ENCODE peak calls at places on chromosomes 16 and 17, in ten cellular contexts. O, D, G, B, A, J, V, L, W and Y are unnamed samples.
A peak's percentile ranks its signal among the peaks of the same experiment; 100 is the strongest.

GRCh38 chr17:9021158-9021984 is at the start of gene NTN1:
- DNase-seq in O (no peak), D (peak; percentile 83), G (peak; percentile 44), B (no peak), A (no peak), J (no peak), V (peak; percentile 67), L (no peak), W (no peak), Y (peak; percentile 55)

GRCh38 chr17:6796017-6796886 is 20.2 kb downstream of the FBXO39 start:
- DNase-seq in O (no peak), D (no peak), G (no peak), B (no peak), A (no peak), J (peak; percentile 86), V (no peak), L (no peak), W (no peak), Y (no peak)

GRCh38 chr16:71645450-71645849 is 19.5 kb downstream of the MARVELD3 start:
- DNase-seq in O (no peak), D (peak; percentile 51), G (no peak), B (no peak), A (no peak), J (peak; percentile 67), V (no peak), L (peak; percentile 10), W (no peak), Y (no peak)

GRCh38 chr16:68188170-68188569 is 47.8 kb downstream of the ESRP2 start:
- DNase-seq in O (no peak), D (no peak), G (no peak), B (no peak), A (no peak), J (no peak), V (no peak), L (no peak), W (no peak), Y (no peak)

GRCh38 chr17:45123930-45124796 is 8.2 kb downstream of the PLCD3 start:
- DNase-seq in O (no peak), D (no peak), G (no peak), B (peak; percentile 68), A (no peak), J (peak; percentile 86), V (no peak), L (no peak), W (peak; percentile 81), Y (peak; percentile 81)

GRCh38 chr17:73643012-73643845 is 1.0 kb downstream of the SDK2 start:
- DNase-seq in O (no peak), D (peak; percentile 71), G (no peak), B (no peak), A (peak; percentile 79), J (no peak), V (peak; percentile 46), L (peak; percentile 37), W (no peak), Y (no peak)

GRCh38 chr16:24508614-24509013 is 30.8 kb upstream of the RBBP6 start:
- DNase-seq in O (no peak), D (no peak), G (no peak), B (peak; percentile 71), A (no peak), J (no peak), V (no peak), L (no peak), W (no peak), Y (no peak)

GRCh38 chr17:66411498-66411897 is 109.1 kb downstream of the PRKCA start:
- DNase-seq in O (no peak), D (no peak), G (no peak), B (no peak), A (no peak), J (no peak), V (no peak), L (no peak), W (no peak), Y (no peak)

GRCh38 chr17:39178516-39178915 is 12.6 kb upstream of the ARL5C start:
- DNase-seq in O (no peak), D (no peak), G (no peak), B (no peak), A (no peak), J (no peak), V (no peak), L (no peak), W (no peak), Y (no peak)

GRCh38 chr17:57668332-57668731 is 76.8 kb downstream of the CCDC182 start:
- DNase-seq in O (no peak), D (no peak), G (no peak), B (no peak), A (no peak), J (no peak), V (peak; percentile 0), L (no peak), W (peak; percentile 14), Y (no peak)

GRCh38 chr17:67646472-67646871 is 71.3 kb upstream of the NOL11 start:
- DNase-seq in O (no peak), D (no peak), G (no peak), B (no peak), A (no peak), J (no peak), V (no peak), L (no peak), W (no peak), Y (no peak)

GRCh38 chr17:76687278-76688164 is 23.2 kb downstream of the MXRA7 start:
- DNase-seq in O (no peak), D (no peak), G (no peak), B (no peak), A (no peak), J (no peak), V (no peak), L (no peak), W (peak; percentile 67), Y (peak; percentile 83)

GRCh38 chr16:13041180-13041579 is 139.8 kb downstream of the SHISA9 start:
- DNase-seq in O (no peak), D (peak; percentile 63), G (no peak), B (no peak), A (no peak), J (no peak), V (no peak), L (no peak), W (no peak), Y (no peak)